ENCODE peak calls at places on chromosomes 13 and 19, in six cellular contexts. E, Y, X, Z, H and R are unnamed samples.
A peak's percentile ranks its signal among the peaks of the same experiment; 100 is the strongest.

GRCh38 chr19:16025108-16026101 is 50.9 kb upstream of the TPM4 start:
- DNase-seq in E (peak; percentile 24), Y (no peak), X (no peak), Z (peak; percentile 34), H (peak; percentile 55), R (peak; percentile 70)

GRCh38 chr13:42847891-42848663 is 66.7 kb downstream of the FAM216B start:
- DNase-seq in E (no peak), Y (no peak), X (no peak), Z (no peak), H (no peak), R (no peak)

GRCh38 chr13:41418027-41418426 is 39.3 kb upstream of the RGCC start:
- DNase-seq in E (no peak), Y (no peak), X (no peak), Z (no peak), H (no peak), R (no peak)

GRCh38 chr13:32311188-32311897 is 3.8 kb downstream of the ZAR1L start:
- DNase-seq in E (no peak), Y (no peak), X (no peak), Z (no peak), H (no peak), R (no peak)

GRCh38 chr13:109154546-109154945 is 525.1 kb downstream of the MYO16 start:
- DNase-seq in E (no peak), Y (no peak), X (no peak), Z (no peak), H (no peak), R (no peak)

GRCh38 chr13:65330691-65331090 is 1899.4 kb downstream of the PCDH9 start:
- DNase-seq in E (no peak), Y (no peak), X (no peak), Z (no peak), H (no peak), R (no peak)

GRCh38 chr13:54768214-54768613 is 1739.6 kb downstream of the OLFM4 start:
- DNase-seq in E (no peak), Y (no peak), X (no peak), Z (no peak), H (no peak), R (no peak)

GRCh38 chr13:59771272-59771671 is 392.5 kb downstream of the DIAPH3 start:
- DNase-seq in E (peak; percentile 10), Y (no peak), X (no peak), Z (no peak), H (no peak), R (no peak)

GRCh38 chr13:23817136-23817535 is 72.1 kb downstream of the MIPEP start:
- DNase-seq in E (no peak), Y (no peak), X (no peak), Z (no peak), H (no peak), R (no peak)

GRCh38 chr13:51453959-51454703 is 1.3 kb upstream of the INTS6 start:
- DNase-seq in E (no peak), Y (peak; percentile 19), X (peak; percentile 24), Z (peak; percentile 49), H (no peak), R (peak; percentile 25)

GRCh38 chr19:38889803-38890202 is 9.6 kb downstream of the SIRT2 start:
- DNase-seq in E (no peak), Y (no peak), X (no peak), Z (no peak), H (no peak), R (no peak)